ENCODE peak calls at places on chromosomes 4 and X, in nine cellular contexts. X is foreskin keratinocyte; E is head of caudate nucleus; T is stimulated activated naive CD8-positive, alpha-beta T cell treated with anti-CD3 and anti-CD28 coated beads, Interleukin-15, Interleukin-2, amounts not matched to agents 100 U/mL and 50 U/mL, for 24 hours; S is psoas muscle; I is activated CD4-positive, alpha-beta T cell treated with anti-CD3 and anti-CD28 coated beads for 24 hours; C is cardiac fibroblast; U is ELF-1; R is hypothalamus. M is an unnamed sample.

GRCh38 chrX:46642145-46642544 is 68.6 kb downstream of the CHST7 start:
- DNase-seq in X (peak; percentile 11), E (no peak), T (no peak), S (no peak), I (no peak), C (peak; percentile 61), U (peak; percentile 72), R (no peak), M (no peak)

GRCh38 chrX:82141942-82142341 is 940.0 kb downstream of the SH3BGRL start:
- DNase-seq in X (no peak), E (no peak), T (no peak), S (no peak), I (no peak), C (no peak), U (no peak), R (no peak), M (no peak)

GRCh38 chr4:106314960-106315359 is 1.0 kb downstream of the TBCK start:
- DNase-seq in X (no peak), E (no peak), T (no peak), S (no peak), I (no peak), C (no peak), U (no peak), R (no peak), M (no peak)

GRCh38 chr4:83083925-83084475 is 30.5 kb downstream of the PLAC8 start:
- DNase-seq in X (no peak), E (no peak), T (peak; percentile 51), S (no peak), I (no peak), C (peak; percentile 15), U (peak; percentile 26), R (no peak), M (no peak)

GRCh38 chr4:162770761-162771490 is 395.8 kb downstream of the NAF1 start:
- DNase-seq in X (no peak), E (no peak), T (no peak), S (no peak), I (no peak), C (peak; percentile 60), U (no peak), R (no peak), M (no peak)

GRCh38 chr4:133095591-133095990 is 53.5 kb upstream of the PCDH10 start:
- DNase-seq in X (peak; percentile 11), E (no peak), T (no peak), S (no peak), I (no peak), C (no peak), U (no peak), R (no peak), M (no peak)

GRCh38 chrX:41559662-41560061 is 112.5 kb downstream of the NYX start:
- DNase-seq in X (no peak), E (no peak), T (peak; percentile 19), S (no peak), I (no peak), C (peak; percentile 80), U (no peak), R (no peak), M (no peak)

GRCh38 chrX:54043084-54043483 is 1.2 kb downstream of the PHF8 start:
- DNase-seq in X (no peak), E (no peak), T (no peak), S (no peak), I (no peak), C (no peak), U (peak; percentile 30), R (no peak), M (no peak)

GRCh38 chr4:38577482-38577881 is 86.5 kb upstream of the KLF3 start:
- DNase-seq in X (no peak), E (no peak), T (no peak), S (no peak), I (no peak), C (no peak), U (no peak), R (no peak), M (no peak)

GRCh38 chrX:19593684-19594083 is 78.4 kb upstream of the MAP3K15 start:
- DNase-seq in X (no peak), E (peak; percentile 43), T (peak; percentile 21), S (no peak), I (no peak), C (peak; percentile 69), U (no peak), R (no peak), M (no peak)

GRCh38 chr4:7021930-7022658 is 21.1 kb upstream of the TADA2B start:
- DNase-seq in X (peak; percentile 84), E (no peak), T (no peak), S (peak; percentile 9), I (no peak), C (peak; percentile 69), U (peak; percentile 80), R (no peak), M (no peak)

GRCh38 chr4:5710065-5710961 is 688 bp upstream of the EVC start:
- DNase-seq in X (peak; percentile 38), E (no peak), T (no peak), S (no peak), I (no peak), C (peak; percentile 30), U (peak; percentile 34), R (no peak), M (no peak)

M was measured in epithelial cell of prostate.